ENCODE peak calls at places on chromosomes 2 and 18, in ten cellular contexts. One of them, this sample, is unnamed.

GRCh38 chr18:43193336-43193735 is 77.9 kb upstream of the RIT2 start:
- DNase-seq in stimulated activated CD4-positive, alpha-beta T cell treated with anti-CD3 and anti-CD28 coated beads, Interleukin-4, amount 100 ng/mL, for 24 hours: no peak
- DNase-seq in breast epithelium: no peak
- DNase-seq in pancreas: no peak
- DNase-seq in EL: no peak
- DNase-seq in astrocyte of the spinal cord: no peak
- DNase-seq in neural crest cell: no peak
- DNase-seq in HTR-8/SVneo: no peak
- DNase-seq in mesenchymal stem cell: no peak
- DNase-seq in cerebellar cortex: peak
- DNase-seq in this sample: no peak

GRCh38 chr18:32749809-32750208 is 23.0 kb downstream of the KLHL14 start:
- DNase-seq in HTR-8/SVneo: no peak
- DNase-seq in EL: no peak
- DNase-seq in breast epithelium: no peak
- DNase-seq in stimulated activated CD4-positive, alpha-beta T cell treated with anti-CD3 and anti-CD28 coated beads, Interleukin-4, amount 100 ng/mL, for 24 hours: no peak
- DNase-seq in cerebellar cortex: no peak
- DNase-seq in pancreas: no peak
- DNase-seq in neural crest cell: no peak
- DNase-seq in mesenchymal stem cell: no peak
- DNase-seq in astrocyte of the spinal cord: no peak
- DNase-seq in this sample: no peak

GRCh38 chr2:63589148-63589972 is 597 bp downstream of the MDH1 start:
- DNase-seq in neural crest cell: no peak
- DNase-seq in cerebellar cortex: peak
- DNase-seq in pancreas: no peak
- DNase-seq in breast epithelium: no peak
- DNase-seq in HTR-8/SVneo: no peak
- DNase-seq in mesenchymal stem cell: peak
- DNase-seq in astrocyte of the spinal cord: no peak
- DNase-seq in EL: peak
- DNase-seq in stimulated activated CD4-positive, alpha-beta T cell treated with anti-CD3 and anti-CD28 coated beads, Interleukin-4, amount 100 ng/mL, for 24 hours: no peak
- DNase-seq in this sample: no peak

GRCh38 chr2:54787760-54788366 is 64.4 kb downstream of the EML6 start:
- DNase-seq in neural crest cell: no peak
- DNase-seq in breast epithelium: no peak
- DNase-seq in pancreas: no peak
- DNase-seq in stimulated activated CD4-positive, alpha-beta T cell treated with anti-CD3 and anti-CD28 coated beads, Interleukin-4, amount 100 ng/mL, for 24 hours: no peak
- DNase-seq in EL: no peak
- DNase-seq in mesenchymal stem cell: no peak
- DNase-seq in astrocyte of the spinal cord: no peak
- DNase-seq in cerebellar cortex: no peak
- DNase-seq in HTR-8/SVneo: no peak
- DNase-seq in this sample: no peak

GRCh38 chr2:141055526-141055925 is 1075.3 kb downstream of the LRP1B start:
- DNase-seq in cerebellar cortex: no peak
- DNase-seq in breast epithelium: no peak
- DNase-seq in astrocyte of the spinal cord: peak
- DNase-seq in mesenchymal stem cell: peak
- DNase-seq in EL: peak
- DNase-seq in neural crest cell: no peak
- DNase-seq in HTR-8/SVneo: no peak
- DNase-seq in pancreas: no peak
- DNase-seq in stimulated activated CD4-positive, alpha-beta T cell treated with anti-CD3 and anti-CD28 coated beads, Interleukin-4, amount 100 ng/mL, for 24 hours: no peak
- DNase-seq in this sample: peak

GRCh38 chr2:162344617-162344950 is 652 bp downstream of the GCA start:
- DNase-seq in astrocyte of the spinal cord: no peak
- DNase-seq in EL: no peak
- DNase-seq in HTR-8/SVneo: no peak
- DNase-seq in breast epithelium: no peak
- DNase-seq in stimulated activated CD4-positive, alpha-beta T cell treated with anti-CD3 and anti-CD28 coated beads, Interleukin-4, amount 100 ng/mL, for 24 hours: no peak
- DNase-seq in neural crest cell: no peak
- DNase-seq in cerebellar cortex: no peak
- DNase-seq in mesenchymal stem cell: no peak
- DNase-seq in pancreas: no peak
- DNase-seq in this sample: no peak

GRCh38 chr2:84492571-84492970 is 23.7 kb upstream of the DNAH6 start:
- DNase-seq in EL: peak
- DNase-seq in neural crest cell: no peak
- DNase-seq in stimulated activated CD4-positive, alpha-beta T cell treated with anti-CD3 and anti-CD28 coated beads, Interleukin-4, amount 100 ng/mL, for 24 hours: no peak
- DNase-seq in breast epithelium: no peak
- DNase-seq in astrocyte of the spinal cord: no peak
- DNase-seq in HTR-8/SVneo: no peak
- DNase-seq in cerebellar cortex: no peak
- DNase-seq in pancreas: no peak
- DNase-seq in mesenchymal stem cell: no peak
- DNase-seq in this sample: peak

GRCh38 chr2:46298272-46298521 is 990 bp downstream of the EPAS1 start:
- DNase-seq in pancreas: no peak
- DNase-seq in neural crest cell: no peak
- DNase-seq in mesenchymal stem cell: no peak
- DNase-seq in stimulated activated CD4-positive, alpha-beta T cell treated with anti-CD3 and anti-CD28 coated beads, Interleukin-4, amount 100 ng/mL, for 24 hours: no peak
- DNase-seq in breast epithelium: no peak
- DNase-seq in astrocyte of the spinal cord: no peak
- DNase-seq in EL: no peak
- DNase-seq in HTR-8/SVneo: no peak
- DNase-seq in cerebellar cortex: no peak
- DNase-seq in this sample: no peak

GRCh38 chr2:70672990-70673647 is 94.9 kb downstream of the ADD2 start:
- DNase-seq in HTR-8/SVneo: no peak
- DNase-seq in EL: no peak
- DNase-seq in neural crest cell: no peak
- DNase-seq in breast epithelium: no peak
- DNase-seq in cerebellar cortex: no peak
- DNase-seq in astrocyte of the spinal cord: no peak
- DNase-seq in mesenchymal stem cell: no peak
- DNase-seq in stimulated activated CD4-positive, alpha-beta T cell treated with anti-CD3 and anti-CD28 coated beads, Interleukin-4, amount 100 ng/mL, for 24 hours: no peak
- DNase-seq in pancreas: no peak
- DNase-seq in this sample: no peak

GRCh38 chr2:239938651-239939486 is 86.3 kb downstream of the NDUFA10 start:
- DNase-seq in mesenchymal stem cell: no peak
- DNase-seq in HTR-8/SVneo: no peak
- DNase-seq in stimulated activated CD4-positive, alpha-beta T cell treated with anti-CD3 and anti-CD28 coated beads, Interleukin-4, amount 100 ng/mL, for 24 hours: no peak
- DNase-seq in cerebellar cortex: no peak
- DNase-seq in breast epithelium: peak
- DNase-seq in neural crest cell: no peak
- DNase-seq in pancreas: peak
- DNase-seq in astrocyte of the spinal cord: no peak
- DNase-seq in EL: no peak
- DNase-seq in this sample: no peak

GRCh38 chr18:62828091-62828640 is 112.8 kb downstream of the PHLPP1 start:
- DNase-seq in mesenchymal stem cell: peak
- DNase-seq in astrocyte of the spinal cord: no peak
- DNase-seq in neural crest cell: no peak
- DNase-seq in pancreas: peak
- DNase-seq in breast epithelium: no peak
- DNase-seq in stimulated activated CD4-positive, alpha-beta T cell treated with anti-CD3 and anti-CD28 coated beads, Interleukin-4, amount 100 ng/mL, for 24 hours: no peak
- DNase-seq in EL: no peak
- DNase-seq in cerebellar cortex: no peak
- DNase-seq in HTR-8/SVneo: no peak
- DNase-seq in this sample: no peak

GRCh38 chr2:241540766-241541561 is 17.6 kb upstream of the BOK start:
- DNase-seq in stimulated activated CD4-positive, alpha-beta T cell treated with anti-CD3 and anti-CD28 coated beads, Interleukin-4, amount 100 ng/mL, for 24 hours: peak
- DNase-seq in mesenchymal stem cell: no peak
- DNase-seq in pancreas: peak
- DNase-seq in astrocyte of the spinal cord: peak
- DNase-seq in neural crest cell: peak
- DNase-seq in EL: peak
- DNase-seq in cerebellar cortex: no peak
- DNase-seq in breast epithelium: peak
- DNase-seq in HTR-8/SVneo: no peak
- DNase-seq in this sample: peak

GRCh38 chr2:209094221-209094620 is 329.6 kb upstream of the MAP2 start:
- DNase-seq in neural crest cell: no peak
- DNase-seq in HTR-8/SVneo: no peak
- DNase-seq in pancreas: no peak
- DNase-seq in breast epithelium: no peak
- DNase-seq in cerebellar cortex: no peak
- DNase-seq in EL: peak
- DNase-seq in astrocyte of the spinal cord: no peak
- DNase-seq in stimulated activated CD4-positive, alpha-beta T cell treated with anti-CD3 and anti-CD28 coated beads, Interleukin-4, amount 100 ng/mL, for 24 hours: no peak
- DNase-seq in mesenchymal stem cell: no peak
- DNase-seq in this sample: no peak

GRCh38 chr18:77071711-77072292 is 60.8 kb downstream of the MBP start:
- DNase-seq in cerebellar cortex: no peak
- DNase-seq in stimulated activated CD4-positive, alpha-beta T cell treated with anti-CD3 and anti-CD28 coated beads, Interleukin-4, amount 100 ng/mL, for 24 hours: peak
- DNase-seq in pancreas: no peak
- DNase-seq in breast epithelium: no peak
- DNase-seq in mesenchymal stem cell: peak
- DNase-seq in astrocyte of the spinal cord: peak
- DNase-seq in EL: peak
- DNase-seq in HTR-8/SVneo: peak
- DNase-seq in neural crest cell: no peak
- DNase-seq in this sample: peak

GRCh38 chr2:239300871-239301742 is 99.7 kb downstream of the HDAC4 start:
- DNase-seq in breast epithelium: peak
- DNase-seq in cerebellar cortex: no peak
- DNase-seq in EL: no peak
- DNase-seq in pancreas: no peak
- DNase-seq in astrocyte of the spinal cord: no peak
- DNase-seq in mesenchymal stem cell: no peak
- DNase-seq in neural crest cell: no peak
- DNase-seq in HTR-8/SVneo: no peak
- DNase-seq in stimulated activated CD4-positive, alpha-beta T cell treated with anti-CD3 and anti-CD28 coated beads, Interleukin-4, amount 100 ng/mL, for 24 hours: no peak
- DNase-seq in this sample: no peak

GRCh38 chr2:208134928-208135586 is 5.4 kb upstream of the CRYGC start:
- DNase-seq in HTR-8/SVneo: no peak
- DNase-seq in breast epithelium: no peak
- DNase-seq in neural crest cell: no peak
- DNase-seq in mesenchymal stem cell: no peak
- DNase-seq in pancreas: no peak
- DNase-seq in cerebellar cortex: peak
- DNase-seq in astrocyte of the spinal cord: no peak
- DNase-seq in EL: no peak
- DNase-seq in stimulated activated CD4-positive, alpha-beta T cell treated with anti-CD3 and anti-CD28 coated beads, Interleukin-4, amount 100 ng/mL, for 24 hours: no peak
- DNase-seq in this sample: no peak

GRCh38 chr2:166716968-166717367 is 171.3 kb upstream of the XIRP2 start:
- DNase-seq in EL: no peak
- DNase-seq in HTR-8/SVneo: no peak
- DNase-seq in astrocyte of the spinal cord: no peak
- DNase-seq in breast epithelium: no peak
- DNase-seq in pancreas: no peak
- DNase-seq in mesenchymal stem cell: no peak
- DNase-seq in stimulated activated CD4-positive, alpha-beta T cell treated with anti-CD3 and anti-CD28 coated beads, Interleukin-4, amount 100 ng/mL, for 24 hours: no peak
- DNase-seq in cerebellar cortex: no peak
- DNase-seq in neural crest cell: no peak
- DNase-seq in this sample: no peak

GRCh38 chr18:40058811-40059570 is 1896.0 kb upstream of the PIK3C3 start:
- DNase-seq in stimulated activated CD4-positive, alpha-beta T cell treated with anti-CD3 and anti-CD28 coated beads, Interleukin-4, amount 100 ng/mL, for 24 hours: no peak
- DNase-seq in cerebellar cortex: peak
- DNase-seq in EL: no peak
- DNase-seq in astrocyte of the spinal cord: peak
- DNase-seq in HTR-8/SVneo: no peak
- DNase-seq in breast epithelium: no peak
- DNase-seq in pancreas: no peak
- DNase-seq in neural crest cell: no peak
- DNase-seq in mesenchymal stem cell: no peak
- DNase-seq in this sample: no peak

GRCh38 chr2:69915050-69915945 is at the start of gene MXD1:
- DNase-seq in breast epithelium: no peak
- DNase-seq in astrocyte of the spinal cord: no peak
- DNase-seq in EL: no peak
- DNase-seq in stimulated activated CD4-positive, alpha-beta T cell treated with anti-CD3 and anti-CD28 coated beads, Interleukin-4, amount 100 ng/mL, for 24 hours: no peak
- DNase-seq in pancreas: peak
- DNase-seq in mesenchymal stem cell: peak
- DNase-seq in HTR-8/SVneo: no peak
- DNase-seq in neural crest cell: no peak
- DNase-seq in cerebellar cortex: peak
- DNase-seq in this sample: no peak

GRCh38 chr2:51247252-51247651 is 215.3 kb upstream of the NRXN1 start:
- DNase-seq in neural crest cell: no peak
- DNase-seq in astrocyte of the spinal cord: no peak
- DNase-seq in cerebellar cortex: no peak
- DNase-seq in stimulated activated CD4-positive, alpha-beta T cell treated with anti-CD3 and anti-CD28 coated beads, Interleukin-4, amount 100 ng/mL, for 24 hours: no peak
- DNase-seq in EL: no peak
- DNase-seq in breast epithelium: no peak
- DNase-seq in mesenchymal stem cell: no peak
- DNase-seq in pancreas: no peak
- DNase-seq in HTR-8/SVneo: no peak
- DNase-seq in this sample: no peak

GRCh38 chr2:26666671-26667070 is 25.5 kb upstream of the CIB4 start:
- DNase-seq in stimulated activated CD4-positive, alpha-beta T cell treated with anti-CD3 and anti-CD28 coated beads, Interleukin-4, amount 100 ng/mL, for 24 hours: no peak
- DNase-seq in mesenchymal stem cell: no peak
- DNase-seq in EL: peak
- DNase-seq in breast epithelium: no peak
- DNase-seq in astrocyte of the spinal cord: no peak
- DNase-seq in cerebellar cortex: no peak
- DNase-seq in neural crest cell: no peak
- DNase-seq in pancreas: no peak
- DNase-seq in HTR-8/SVneo: no peak
- DNase-seq in this sample: no peak

GRCh38 chr18:22466608-22467390 is 49.1 kb upstream of the CTAGE1 start:
- DNase-seq in breast epithelium: no peak
- DNase-seq in EL: peak
- DNase-seq in astrocyte of the spinal cord: peak
- DNase-seq in cerebellar cortex: no peak
- DNase-seq in neural crest cell: no peak
- DNase-seq in mesenchymal stem cell: peak
- DNase-seq in HTR-8/SVneo: no peak
- DNase-seq in stimulated activated CD4-positive, alpha-beta T cell treated with anti-CD3 and anti-CD28 coated beads, Interleukin-4, amount 100 ng/mL, for 24 hours: no peak
- DNase-seq in pancreas: no peak
- DNase-seq in this sample: no peak

GRCh38 chr2:108607706-108608301 is 73.5 kb downstream of the LIMS1 start:
- DNase-seq in neural crest cell: no peak
- DNase-seq in EL: no peak
- DNase-seq in breast epithelium: no peak
- DNase-seq in HTR-8/SVneo: no peak
- DNase-seq in mesenchymal stem cell: peak
- DNase-seq in astrocyte of the spinal cord: peak
- DNase-seq in pancreas: no peak
- DNase-seq in cerebellar cortex: peak
- DNase-seq in stimulated activated CD4-positive, alpha-beta T cell treated with anti-CD3 and anti-CD28 coated beads, Interleukin-4, amount 100 ng/mL, for 24 hours: peak
- DNase-seq in this sample: peak

GRCh38 chr2:130850788-130851623 is 14.3 kb downstream of the ARHGEF4 start:
- DNase-seq in HTR-8/SVneo: no peak
- DNase-seq in EL: no peak
- DNase-seq in astrocyte of the spinal cord: no peak
- DNase-seq in neural crest cell: no peak
- DNase-seq in mesenchymal stem cell: no peak
- DNase-seq in stimulated activated CD4-positive, alpha-beta T cell treated with anti-CD3 and anti-CD28 coated beads, Interleukin-4, amount 100 ng/mL, for 24 hours: no peak
- DNase-seq in cerebellar cortex: no peak
- DNase-seq in breast epithelium: no peak
- DNase-seq in pancreas: no peak
- DNase-seq in this sample: no peak

GRCh38 chr2:224178085-224178484 is 139.0 kb upstream of the SERPINE2 start:
- DNase-seq in EL: no peak
- DNase-seq in breast epithelium: no peak
- DNase-seq in mesenchymal stem cell: peak
- DNase-seq in neural crest cell: no peak
- DNase-seq in astrocyte of the spinal cord: peak
- DNase-seq in HTR-8/SVneo: no peak
- DNase-seq in stimulated activated CD4-positive, alpha-beta T cell treated with anti-CD3 and anti-CD28 coated beads, Interleukin-4, amount 100 ng/mL, for 24 hours: no peak
- DNase-seq in cerebellar cortex: no peak
- DNase-seq in pancreas: no peak
- DNase-seq in this sample: no peak

GRCh38 chr2:72144746-72145657 is 2.7 kb downstream of the CYP26B1 start:
- DNase-seq in pancreas: no peak
- DNase-seq in stimulated activated CD4-positive, alpha-beta T cell treated with anti-CD3 and anti-CD28 coated beads, Interleukin-4, amount 100 ng/mL, for 24 hours: no peak
- DNase-seq in HTR-8/SVneo: peak
- DNase-seq in neural crest cell: no peak
- DNase-seq in mesenchymal stem cell: peak
- DNase-seq in astrocyte of the spinal cord: no peak
- DNase-seq in cerebellar cortex: peak
- DNase-seq in EL: no peak
- DNase-seq in breast epithelium: peak
- DNase-seq in this sample: no peak

GRCh38 chr2:143145056-143145455 is 15.8 kb downstream of the ARHGAP15 start:
- DNase-seq in HTR-8/SVneo: no peak
- DNase-seq in stimulated activated CD4-positive, alpha-beta T cell treated with anti-CD3 and anti-CD28 coated beads, Interleukin-4, amount 100 ng/mL, for 24 hours: no peak
- DNase-seq in breast epithelium: no peak
- DNase-seq in mesenchymal stem cell: no peak
- DNase-seq in pancreas: no peak
- DNase-seq in neural crest cell: no peak
- DNase-seq in cerebellar cortex: no peak
- DNase-seq in EL: no peak
- DNase-seq in astrocyte of the spinal cord: no peak
- DNase-seq in this sample: no peak

GRCh38 chr2:134228493-134228903 is 25.4 kb upstream of the MGAT5 start:
- DNase-seq in stimulated activated CD4-positive, alpha-beta T cell treated with anti-CD3 and anti-CD28 coated beads, Interleukin-4, amount 100 ng/mL, for 24 hours: no peak
- DNase-seq in neural crest cell: no peak
- DNase-seq in cerebellar cortex: no peak
- DNase-seq in astrocyte of the spinal cord: no peak
- DNase-seq in pancreas: no peak
- DNase-seq in HTR-8/SVneo: no peak
- DNase-seq in EL: peak
- DNase-seq in mesenchymal stem cell: no peak
- DNase-seq in breast epithelium: no peak
- DNase-seq in this sample: no peak